ENCODE peak calls at places on chromosomes 11 and 22, in eight cellular contexts. One of them, this sample, is unnamed.

GRCh38 chr11:20364412-20364792 is 888 bp downstream of the HTATIP2 start:
- DNase-seq in GM23338: no peak
- DNase-seq in upper lobe of left lung: no peak
- DNase-seq in SK-N-SH: no peak
- DNase-seq in GM12891: no peak
- DNase-seq in HL-60: no peak
- DNase-seq in K562: peak
- DNase-seq in suprapubic skin: no peak
- DNase-seq in this sample: peak

GRCh38 chr11:75536786-75537629 is 11.3 kb upstream of the GDPD5 start:
- DNase-seq in SK-N-SH: no peak
- DNase-seq in GM12891: peak
- DNase-seq in upper lobe of left lung: no peak
- DNase-seq in K562: peak
- DNase-seq in GM23338: no peak
- DNase-seq in suprapubic skin: no peak
- DNase-seq in HL-60: peak
- DNase-seq in this sample: no peak

GRCh38 chr11:40384991-40385390 is 1074.5 kb downstream of the LRRC4C start:
- DNase-seq in SK-N-SH: no peak
- DNase-seq in GM12891: no peak
- DNase-seq in upper lobe of left lung: no peak
- DNase-seq in GM23338: no peak
- DNase-seq in HL-60: no peak
- DNase-seq in suprapubic skin: no peak
- DNase-seq in K562: no peak
- DNase-seq in this sample: no peak

GRCh38 chr11:62592216-62592815 is 993 bp upstream of the TUT1 start:
- DNase-seq in GM12891: no peak
- DNase-seq in GM23338: no peak
- DNase-seq in K562: no peak
- DNase-seq in HL-60: no peak
- DNase-seq in upper lobe of left lung: no peak
- DNase-seq in SK-N-SH: no peak
- DNase-seq in suprapubic skin: no peak
- DNase-seq in this sample: no peak

GRCh38 chr11:28140689-28141455 is 32.7 kb downstream of the METTL15 start:
- DNase-seq in GM23338: no peak
- DNase-seq in K562: no peak
- DNase-seq in GM12891: no peak
- DNase-seq in HL-60: no peak
- DNase-seq in upper lobe of left lung: no peak
- DNase-seq in SK-N-SH: no peak
- DNase-seq in suprapubic skin: no peak
- DNase-seq in this sample: no peak

GRCh38 chr22:44107341-44107740 is 73.4 kb upstream of the PARVG start:
- DNase-seq in suprapubic skin: no peak
- DNase-seq in GM23338: peak
- DNase-seq in SK-N-SH: no peak
- DNase-seq in upper lobe of left lung: no peak
- DNase-seq in HL-60: no peak
- DNase-seq in K562: no peak
- DNase-seq in GM12891: no peak
- DNase-seq in this sample: no peak

GRCh38 chr22:43796567-43796966 is 15.5 kb downstream of the EFCAB6 start:
- DNase-seq in HL-60: no peak
- DNase-seq in upper lobe of left lung: no peak
- DNase-seq in SK-N-SH: peak
- DNase-seq in GM23338: peak
- DNase-seq in K562: no peak
- DNase-seq in GM12891: no peak
- DNase-seq in suprapubic skin: no peak
- DNase-seq in this sample: no peak

GRCh38 chr22:49793871-49794270 is 33.8 kb downstream of the BRD1 start:
- DNase-seq in GM12891: no peak
- DNase-seq in K562: no peak
- DNase-seq in upper lobe of left lung: peak
- DNase-seq in SK-N-SH: no peak
- DNase-seq in GM23338: no peak
- DNase-seq in HL-60: no peak
- DNase-seq in suprapubic skin: no peak
- DNase-seq in this sample: no peak

GRCh38 chr11:128745296-128746183 is 51.7 kb downstream of the FLI1 start:
- DNase-seq in K562: no peak
- DNase-seq in SK-N-SH: no peak
- DNase-seq in upper lobe of left lung: no peak
- DNase-seq in suprapubic skin: no peak
- DNase-seq in GM12891: no peak
- DNase-seq in HL-60: no peak
- DNase-seq in GM23338: peak
- DNase-seq in this sample: no peak

GRCh38 chr11:6523253-6523652 is 26.2 kb downstream of the DNHD1 start:
- DNase-seq in suprapubic skin: no peak
- DNase-seq in GM12891: no peak
- DNase-seq in SK-N-SH: no peak
- DNase-seq in K562: no peak
- DNase-seq in GM23338: no peak
- DNase-seq in upper lobe of left lung: no peak
- DNase-seq in HL-60: no peak
- DNase-seq in this sample: no peak

GRCh38 chr11:35629914-35630313 is 11.7 kb downstream of the FJX1 start:
- DNase-seq in suprapubic skin: no peak
- DNase-seq in SK-N-SH: no peak
- DNase-seq in K562: no peak
- DNase-seq in HL-60: no peak
- DNase-seq in upper lobe of left lung: no peak
- DNase-seq in GM23338: no peak
- DNase-seq in GM12891: no peak
- DNase-seq in this sample: no peak

GRCh38 chr11:64752106-64752970 is 7.4 kb downstream of the PYGM start:
- DNase-seq in K562: no peak
- DNase-seq in upper lobe of left lung: no peak
- DNase-seq in SK-N-SH: no peak
- DNase-seq in suprapubic skin: no peak
- DNase-seq in GM23338: no peak
- DNase-seq in HL-60: no peak
- DNase-seq in GM12891: no peak
- DNase-seq in this sample: no peak

GRCh38 chr11:7603031-7603781 is 70.1 kb downstream of the CYB5R2 start:
- DNase-seq in K562: no peak
- DNase-seq in suprapubic skin: no peak
- DNase-seq in HL-60: no peak
- DNase-seq in GM12891: no peak
- DNase-seq in GM23338: no peak
- DNase-seq in SK-N-SH: no peak
- DNase-seq in upper lobe of left lung: no peak
- DNase-seq in this sample: no peak

GRCh38 chr11:60915250-60915914 is 1.4 kb downstream of the TMEM109 start:
- DNase-seq in SK-N-SH: peak
- DNase-seq in GM12891: peak
- DNase-seq in HL-60: no peak
- DNase-seq in K562: no peak
- DNase-seq in GM23338: peak
- DNase-seq in upper lobe of left lung: no peak
- DNase-seq in suprapubic skin: no peak
- DNase-seq in this sample: peak

GRCh38 chr11:45412033-45412432 is 125.9 kb upstream of the SYT13 start:
- DNase-seq in K562: no peak
- DNase-seq in GM23338: peak
- DNase-seq in upper lobe of left lung: no peak
- DNase-seq in SK-N-SH: peak
- DNase-seq in suprapubic skin: no peak
- DNase-seq in HL-60: no peak
- DNase-seq in GM12891: no peak
- DNase-seq in this sample: no peak

GRCh38 chr22:20488946-20489345 is 6.6 kb downstream of the KLHL22 start:
- DNase-seq in SK-N-SH: no peak
- DNase-seq in upper lobe of left lung: peak
- DNase-seq in HL-60: no peak
- DNase-seq in K562: no peak
- DNase-seq in GM12891: no peak
- DNase-seq in suprapubic skin: no peak
- DNase-seq in GM23338: peak
- DNase-seq in this sample: no peak

GRCh38 chr22:20084547-20085413 is 4.7 kb downstream of the DGCR8 start:
- DNase-seq in SK-N-SH: peak
- DNase-seq in upper lobe of left lung: no peak
- DNase-seq in GM12891: no peak
- DNase-seq in HL-60: no peak
- DNase-seq in suprapubic skin: no peak
- DNase-seq in GM23338: peak
- DNase-seq in K562: peak
- DNase-seq in this sample: no peak

GRCh38 chr11:14587203-14587602 is 56.4 kb upstream of the PDE3B start:
- DNase-seq in suprapubic skin: no peak
- DNase-seq in SK-N-SH: no peak
- DNase-seq in upper lobe of left lung: no peak
- DNase-seq in K562: no peak
- DNase-seq in GM23338: no peak
- DNase-seq in GM12891: no peak
- DNase-seq in HL-60: no peak
- DNase-seq in this sample: no peak

GRCh38 chr22:43829448-43829821 is 17.3 kb upstream of the EFCAB6 start:
- DNase-seq in GM12891: no peak
- DNase-seq in SK-N-SH: peak
- DNase-seq in upper lobe of left lung: no peak
- DNase-seq in GM23338: no peak
- DNase-seq in K562: no peak
- DNase-seq in HL-60: no peak
- DNase-seq in suprapubic skin: peak
- DNase-seq in this sample: no peak

GRCh38 chr11:46338988-46339666 is 8.1 kb upstream of the DGKZ start:
- DNase-seq in GM23338: peak
- DNase-seq in SK-N-SH: no peak
- DNase-seq in upper lobe of left lung: peak
- DNase-seq in GM12891: no peak
- DNase-seq in K562: no peak
- DNase-seq in suprapubic skin: no peak
- DNase-seq in HL-60: no peak
- DNase-seq in this sample: no peak

GRCh38 chr11:62823677-62824076 is 8.2 kb downstream of the STX5 start:
- DNase-seq in HL-60: no peak
- DNase-seq in SK-N-SH: no peak
- DNase-seq in K562: peak
- DNase-seq in GM23338: no peak
- DNase-seq in suprapubic skin: no peak
- DNase-seq in GM12891: no peak
- DNase-seq in upper lobe of left lung: no peak
- DNase-seq in this sample: no peak

GRCh38 chr11:18265949-18266348 is at the start of gene SAA1:
- DNase-seq in K562: no peak
- DNase-seq in GM12891: no peak
- DNase-seq in GM23338: no peak
- DNase-seq in suprapubic skin: no peak
- DNase-seq in SK-N-SH: no peak
- DNase-seq in upper lobe of left lung: no peak
- DNase-seq in HL-60: no peak
- DNase-seq in this sample: no peak
- TF ChIP-seq POLR2AphosphoS5 in K562: no peak
- TF ChIP-seq POLR2AphosphoS5 in GM12891: no peak
- TF ChIP-seq POLR2AphosphoS5 in GM23338: no peak
- TF ChIP-seq POLR2AphosphoS5 in suprapubic skin: no peak
- TF ChIP-seq POLR2AphosphoS5 in SK-N-SH: no peak
- TF ChIP-seq POLR2AphosphoS5 in upper lobe of left lung: peak
- TF ChIP-seq POLR2AphosphoS5 in HL-60: no peak
- TF ChIP-seq POLR2AphosphoS5 in this sample: no peak

DNA sequence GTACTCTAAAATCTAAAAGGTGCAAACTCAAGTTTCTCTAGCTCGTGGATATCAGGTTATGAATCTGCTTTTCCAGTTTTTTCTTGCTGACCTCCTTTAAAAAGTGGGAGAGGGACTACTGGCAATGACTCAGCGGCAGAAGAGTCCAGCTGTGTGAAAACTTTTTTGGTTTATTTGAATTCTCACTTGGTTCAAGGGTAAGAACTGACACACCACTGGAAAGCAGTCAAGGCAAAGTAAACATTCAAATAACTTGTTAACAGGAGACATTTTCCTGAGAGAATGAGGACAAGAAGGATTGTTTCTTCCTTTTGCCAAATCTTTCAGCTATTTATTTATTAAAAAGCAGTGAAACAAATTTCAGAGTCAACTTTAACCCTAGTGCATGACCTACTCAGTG is 36.1 kb downstream of the CDON start:
- DNase-seq in GM23338: no peak
- DNase-seq in upper lobe of left lung: no peak
- DNase-seq in suprapubic skin: no peak
- DNase-seq in K562: no peak
- DNase-seq in SK-N-SH: no peak
- DNase-seq in GM12891: no peak
- DNase-seq in HL-60: no peak
- DNase-seq in this sample: no peak
- TF ChIP-seq POLR2AphosphoS5 in GM23338: no peak
- TF ChIP-seq POLR2AphosphoS5 in upper lobe of left lung: no peak
- TF ChIP-seq POLR2AphosphoS5 in suprapubic skin: no peak
- TF ChIP-seq POLR2AphosphoS5 in K562: no peak
- TF ChIP-seq POLR2AphosphoS5 in SK-N-SH: no peak
- TF ChIP-seq POLR2AphosphoS5 in GM12891: no peak
- TF ChIP-seq POLR2AphosphoS5 in HL-60: no peak
- TF ChIP-seq POLR2AphosphoS5 in this sample: no peak

GRCh38 chr22:42270512-42271190 is at the start of gene TCF20:
- DNase-seq in GM23338: peak
- DNase-seq in upper lobe of left lung: peak
- DNase-seq in suprapubic skin: no peak
- DNase-seq in HL-60: peak
- DNase-seq in K562: peak
- DNase-seq in GM12891: peak
- DNase-seq in SK-N-SH: peak
- DNase-seq in this sample: peak

GRCh38 chr22:42270178-42270511 is 308 bp downstream of the TCF20 start:
- DNase-seq in GM23338: peak
- DNase-seq in SK-N-SH: no peak
- DNase-seq in upper lobe of left lung: no peak
- DNase-seq in suprapubic skin: no peak
- DNase-seq in HL-60: peak
- DNase-seq in GM12891: no peak
- DNase-seq in K562: no peak
- DNase-seq in this sample: no peak

GRCh38 chr22:42271191-42271813 is 849 bp upstream of the TCF20 start:
- DNase-seq in suprapubic skin: no peak
- DNase-seq in GM23338: no peak
- DNase-seq in GM12891: no peak
- DNase-seq in HL-60: no peak
- DNase-seq in K562: no peak
- DNase-seq in SK-N-SH: no peak
- DNase-seq in upper lobe of left lung: no peak
- DNase-seq in this sample: no peak

GRCh38 chr22:42268852-42269406 is 1.5 kb downstream of the TCF20 start:
- DNase-seq in GM23338: no peak
- DNase-seq in GM12891: no peak
- DNase-seq in HL-60: no peak
- DNase-seq in K562: no peak
- DNase-seq in upper lobe of left lung: no peak
- DNase-seq in suprapubic skin: no peak
- DNase-seq in SK-N-SH: peak
- DNase-seq in this sample: no peak

GRCh38 chr22:42269407-42270177 is 861 bp downstream of the TCF20 start:
- DNase-seq in suprapubic skin: no peak
- DNase-seq in upper lobe of left lung: peak
- DNase-seq in GM12891: peak
- DNase-seq in HL-60: peak
- DNase-seq in GM23338: peak
- DNase-seq in SK-N-SH: peak
- DNase-seq in K562: peak
- DNase-seq in this sample: peak
- TF ChIP-seq POLR2AphosphoS5 in suprapubic skin: no peak
- TF ChIP-seq POLR2AphosphoS5 in upper lobe of left lung: peak
- TF ChIP-seq POLR2AphosphoS5 in GM12891: peak
- TF ChIP-seq POLR2AphosphoS5 in HL-60: no peak
- TF ChIP-seq POLR2AphosphoS5 in GM23338: peak
- TF ChIP-seq POLR2AphosphoS5 in SK-N-SH: no peak
- TF ChIP-seq POLR2AphosphoS5 in K562: no peak
- TF ChIP-seq POLR2AphosphoS5 in this sample: peak

GRCh38 chr11:67238894-67239794 is 27.1 kb upstream of the GRK2 start:
- DNase-seq in upper lobe of left lung: no peak
- DNase-seq in HL-60: no peak
- DNase-seq in GM23338: no peak
- DNase-seq in GM12891: no peak
- DNase-seq in K562: peak
- DNase-seq in suprapubic skin: no peak
- DNase-seq in SK-N-SH: no peak
- DNase-seq in this sample: no peak
- TF ChIP-seq POLR2AphosphoS5 in upper lobe of left lung: no peak
- TF ChIP-seq POLR2AphosphoS5 in HL-60: no peak
- TF ChIP-seq POLR2AphosphoS5 in GM23338: no peak
- TF ChIP-seq POLR2AphosphoS5 in GM12891: no peak
- TF ChIP-seq POLR2AphosphoS5 in K562: no peak
- TF ChIP-seq POLR2AphosphoS5 in suprapubic skin: no peak
- TF ChIP-seq POLR2AphosphoS5 in SK-N-SH: no peak
- TF ChIP-seq POLR2AphosphoS5 in this sample: no peak

This sample was measured in transverse colon.